ENCODE peak calls at places on chromosomes 6 and 20, in five cellular contexts. G is testis, U is GM12865, P is cardiac fibroblast, T is AG04450. V is an unnamed sample.

GRCh38 chr6:9482030-9482731 is 932.7 kb downstream of the TFAP2A start:
- DNase-seq in G (no peak), T (peak; percentile 76), U (no peak), P (peak; percentile 87), V (peak; percentile 88)

GRCh38 chr6:89610149-89610642 is 28.4 kb downstream of the LYRM2 start:
- DNase-seq in U (peak; percentile 76), G (peak; percentile 68), T (no peak), P (peak; percentile 58), V (no peak)

GRCh38 chr6:141808662-141809061 is 324.1 kb upstream of the GJE1 start:
- DNase-seq in G (no peak), U (no peak), T (no peak), P (no peak), V (no peak)

GRCh38 chr6:124389127-124389526 is 573.1 kb upstream of the RNF217 start:
- DNase-seq in T (no peak), U (no peak), P (no peak), G (no peak), V (no peak)

GRCh38 chr6:101800598-101800997 is 407.1 kb downstream of the GRIK2 start:
- DNase-seq in U (no peak), G (no peak), T (no peak), P (no peak), V (no peak)

GRCh38 chr20:36130316-36130865 is 24.1 kb upstream of the EPB41L1 start:
- DNase-seq in U (no peak), T (no peak), G (no peak), P (peak; percentile 39), V (no peak)

GRCh38 chr20:16054917-16055316 is 518.3 kb downstream of the KIF16B start:
- DNase-seq in T (no peak), P (no peak), U (no peak), G (no peak), V (no peak)

GRCh38 chr20:1871807-1872455 is 23.3 kb upstream of the SIRPA start:
- DNase-seq in P (no peak), U (peak; percentile 32), T (no peak), G (no peak), V (no peak)

GRCh38 chr20:57176842-57177241 is 89.6 kb downstream of the BMP7 start:
- DNase-seq in T (no peak), U (no peak), P (no peak), G (no peak), V (no peak)

GRCh38 chr6:34476048-34476328 is 10.1 kb downstream of the PACSIN1 start:
- DNase-seq in T (no peak), P (no peak), U (no peak), G (no peak), V (no peak)

GRCh38 chr6:53585208-53585903 is 40.5 kb upstream of the GCLC start:
- DNase-seq in T (no peak), P (no peak), G (no peak), U (no peak), V (no peak)

GRCh38 chr20:1144401-1145172 is 26.2 kb downstream of the PSMF1 start:
- DNase-seq in P (no peak), T (no peak), G (no peak), U (no peak), V (no peak)

GRCh38 chr20:31930758-31931157 is 21.1 kb downstream of the PDRG1 start:
- DNase-seq in U (no peak), G (no peak), P (no peak), T (no peak), V (no peak)

GRCh38 chr20:45995213-45996097 is 13.3 kb upstream of the MMP9 start:
- DNase-seq in G (no peak), P (no peak), T (no peak), U (no peak), V (no peak)

GRCh38 chr20:63004607-63005211 is 2.1 kb downstream of the BHLHE23 start:
- DNase-seq in T (no peak), G (no peak), U (no peak), P (peak; percentile 18), V (no peak)

GRCh38 chr6:17012421-17013225 is 89.2 kb upstream of the STMND1 start:
- DNase-seq in G (peak; percentile 37), P (peak; percentile 61), U (no peak), T (peak; percentile 27), V (peak; percentile 34)

GRCh38 chr6:167996424-167997199 is 859 bp upstream of the KIF25 start:
- DNase-seq in P (no peak), G (no peak), U (peak; percentile 43), T (no peak), V (no peak)

GRCh38 chr20:5003626-5004025 is 2.3 kb upstream of the SLC23A2 start:
- DNase-seq in P (no peak), G (no peak), U (no peak), T (no peak), V (no peak)

GRCh38 chr6:168385858-168386735 is 54.9 kb upstream of the SMOC2 start:
- DNase-seq in U (no peak), P (no peak), T (no peak), G (no peak), V (no peak)

GRCh38 chr20:1353956-1354355 is 25.0 kb upstream of the SDCBP2 start:
- DNase-seq in T (no peak), P (no peak), U (no peak), G (no peak), V (no peak)

GRCh38 chr6:131602913-131603312 is 25.1 kb downstream of the MED23 start:
- DNase-seq in P (peak; percentile 92), T (peak; percentile 84), G (no peak), U (no peak), V (peak; percentile 81)

GRCh38 chr6:71124340-71124739 is 164.3 kb upstream of the OGFRL1 start:
- DNase-seq in P (peak; percentile 55), T (no peak), G (no peak), U (no peak), V (peak; percentile 51)

GRCh38 chr6:148016013-148016412 is 326.6 kb upstream of the SASH1 start:
- DNase-seq in P (no peak), G (no peak), T (no peak), U (no peak), V (no peak)

GRCh38 chr6:56640374-56640773 is 2.3 kb downstream of the DST start:
- DNase-seq in G (no peak), T (no peak), U (no peak), P (no peak), V (no peak)

GRCh38 chr6:138222901-138223546 is 4.7 kb upstream of the PBOV1 start:
- DNase-seq in P (no peak), U (no peak), G (no peak), T (no peak), V (no peak)

GRCh38 chr6:138219398-138219797 is 1.1 kb upstream of the PBOV1 start:
- DNase-seq in G (no peak), T (no peak), U (no peak), P (no peak), V (no peak)

GRCh38 chr6:138215071-138215470 is 3.2 kb downstream of the PBOV1 start:
- DNase-seq in P (no peak), U (no peak), G (no peak), T (no peak), V (no peak)

GRCh38 chr6:138219901-138220300 is 1.6 kb upstream of the PBOV1 start:
- DNase-seq in U (no peak), P (no peak), T (no peak), G (no peak), V (no peak)

GRCh38 chr6:138218449-138218848 is at the start of gene PBOV1:
- DNase-seq in P (no peak), G (no peak), T (no peak), U (no peak), V (no peak)
- H3K4me3 ChIP-seq in P (no peak within 1 kb of the TSS), G (no peak within 1 kb of the TSS), T (no peak within 1 kb of the TSS), U (no peak within 1 kb of the TSS), V (no peak within 1 kb of the TSS)

GRCh38 chr20:23623666-23624065 is 14.1 kb downstream of the CST3 start:
- DNase-seq in T (no peak), P (no peak), G (no peak), U (no peak), V (no peak)

GRCh38 chr20:23624307-23624706 is 13.4 kb downstream of the CST3 start:
- DNase-seq in T (no peak), G (no peak), U (no peak), P (peak; percentile 42), V (no peak)

GRCh38 chr20:23626040-23626620 is 11.6 kb downstream of the CST3 start:
- DNase-seq in T (no peak), P (peak; percentile 38), U (peak; percentile 62), G (no peak), V (no peak)

GRCh38 chr20:23625236-23625964 is 12.4 kb downstream of the CST3 start:
- DNase-seq in U (peak; percentile 63), T (no peak), G (peak; percentile 64), P (no peak), V (no peak)

GRCh38 chr20:23622839-23623343 is 14.9 kb downstream of the CST3 start:
- DNase-seq in P (peak; percentile 96), U (peak; percentile 67), G (peak; percentile 69), T (peak; percentile 24), V (peak; percentile 97)
- H3K4me3 ChIP-seq in P (peak overlapping the region; percentile 22), U (peak overlapping the region; percentile 37), G (no peak overlapping the region), T (peak overlapping the region; percentile 55), V (peak overlapping the region; percentile 20)

GRCh38 chr20:43915209-43916072 is 789 bp downstream of the TOX2 start:
- DNase-seq in T (no peak), P (peak; percentile 43), G (peak; percentile 46), U (peak; percentile 35), V (no peak)
- H3K4me3 ChIP-seq in T (peak overlapping the region; percentile 80), P (peak overlapping the region; percentile 61), G (peak overlapping the region; percentile 55), U (peak overlapping the region; percentile 60), V (peak overlapping the region; percentile 61)

GRCh38 chr6:28542440-28543293 is 17.0 kb downstream of the GPX5 start:
- DNase-seq in U (peak; percentile 88), G (peak; percentile 86), P (peak; percentile 93), T (peak; percentile 51), V (peak; percentile 65)

GRCh38 chr6:28545955-28546354 is 20.3 kb downstream of the GPX5 start:
- DNase-seq in T (no peak), U (no peak), G (no peak), P (no peak), V (no peak)

GRCh38 chr6:28544211-28544610 is 18.5 kb downstream of the GPX5 start:
- DNase-seq in P (no peak), U (peak; percentile 23), T (no peak), G (no peak), V (no peak)

GRCh38 chr6:28541996-28542395 is 16.3 kb downstream of the GPX5 start:
- DNase-seq in G (no peak), P (no peak), T (no peak), U (no peak), V (no peak)

GRCh38 chr6:28543671-28544131 is 18.0 kb downstream of the GPX5 start:
- DNase-seq in G (peak; percentile 63), U (peak; percentile 48), P (peak; percentile 6), T (no peak), V (no peak)
- H3K4me3 ChIP-seq in G (peak overlapping the region; percentile 6), U (peak overlapping the region; percentile 63), P (peak overlapping the region; percentile 22), T (peak overlapping the region; percentile 38), V (peak overlapping the region; percentile 44)

GRCh38 chr6:118553132-118553531 is 5.0 kb downstream of the PLN start:
- DNase-seq in G (no peak), T (no peak), P (no peak), U (no peak), V (no peak)
- H3K4me3 ChIP-seq in G (no peak overlapping the region), T (no peak overlapping the region), P (no peak overlapping the region), U (no peak overlapping the region), V (no peak overlapping the region)